ENCODE peak calls at places on chromosomes 7 and 10, in five cellular contexts. One of them, this sample, is unnamed. For H3K4me1 and H3K36me3, the result is how much of the 10 kb centered on the place peaks cover.

GRCh38 chr7:114649689-114650088 is 235.1 kb downstream of the FOXP2 start:
- DNase-seq in astrocyte: no peak
- DNase-seq in pancreas: no peak
- DNase-seq in GM12878: no peak
- DNase-seq in cardiac muscle cell: no peak
- DNase-seq in this sample: no peak

GRCh38 chr10:34707656-34708055 is 107.4 kb downstream of the PARD3 start:
- DNase-seq in cardiac muscle cell: no peak
- DNase-seq in astrocyte: no peak
- DNase-seq in GM12878: no peak
- DNase-seq in pancreas: no peak
- DNase-seq in this sample: no peak

GRCh38 chr10:92750788-92751533 is 61.2 kb downstream of the HHEX start:
- DNase-seq in astrocyte: no peak
- DNase-seq in pancreas: no peak
- DNase-seq in cardiac muscle cell: no peak
- DNase-seq in GM12878: no peak
- DNase-seq in this sample: no peak

GRCh38 chr7:143393267-143394041 is 12.3 kb downstream of the ZYX start:
- DNase-seq in cardiac muscle cell: no peak
- DNase-seq in astrocyte: no peak
- DNase-seq in GM12878: no peak
- DNase-seq in pancreas: peak
- DNase-seq in this sample: peak

GRCh38 chr7:15829689-15830088 is 143.2 kb upstream of the MEOX2 start:
- DNase-seq in astrocyte: no peak
- DNase-seq in pancreas: no peak
- DNase-seq in cardiac muscle cell: no peak
- DNase-seq in GM12878: no peak
- DNase-seq in this sample: no peak

GRCh38 chr10:87760195-87760905 is 57.7 kb downstream of the ATAD1 start:
- DNase-seq in pancreas: no peak
- DNase-seq in cardiac muscle cell: no peak
- DNase-seq in astrocyte: no peak
- DNase-seq in GM12878: no peak
- DNase-seq in this sample: no peak

GRCh38 chr10:24821986-24822385 is 98.3 kb upstream of the ARHGAP21 start:
- DNase-seq in astrocyte: peak
- DNase-seq in GM12878: no peak
- DNase-seq in pancreas: no peak
- DNase-seq in cardiac muscle cell: no peak
- DNase-seq in this sample: no peak

GRCh38 chr7:134705716-134706115 is 59.1 kb downstream of the BPGM start:
- DNase-seq in cardiac muscle cell: no peak
- DNase-seq in GM12878: no peak
- DNase-seq in pancreas: no peak
- DNase-seq in astrocyte: no peak
- DNase-seq in this sample: no peak

GRCh38 chr10:33117816-33118215 is 159.8 kb upstream of the ITGB1 start:
- DNase-seq in astrocyte: no peak
- DNase-seq in cardiac muscle cell: no peak
- DNase-seq in pancreas: no peak
- DNase-seq in GM12878: no peak
- DNase-seq in this sample: no peak

GRCh38 chr10:76329891-76330575 is 898.6 kb downstream of the LRMDA start:
- DNase-seq in cardiac muscle cell: no peak
- DNase-seq in GM12878: no peak
- DNase-seq in pancreas: no peak
- DNase-seq in astrocyte: peak
- DNase-seq in this sample: no peak

GRCh38 chr10:69056536-69057260 is 31.2 kb upstream of the SRGN start:
- DNase-seq in astrocyte: no peak
- DNase-seq in pancreas: no peak
- DNase-seq in GM12878: no peak
- DNase-seq in cardiac muscle cell: no peak
- DNase-seq in this sample: no peak

GRCh38 chr10:69056129-69056528 is 31.8 kb upstream of the SRGN start:
- DNase-seq in astrocyte: no peak
- DNase-seq in cardiac muscle cell: no peak
- DNase-seq in pancreas: no peak
- DNase-seq in GM12878: no peak
- DNase-seq in this sample: no peak

GRCh38 chr10:69055241-69055640 is 32.7 kb upstream of the SRGN start:
- DNase-seq in astrocyte: no peak
- DNase-seq in pancreas: no peak
- DNase-seq in GM12878: no peak
- DNase-seq in cardiac muscle cell: no peak
- DNase-seq in this sample: no peak

GRCh38 chr10:69057951-69058297 is 30.0 kb upstream of the SRGN start:
- DNase-seq in pancreas: no peak
- DNase-seq in GM12878: no peak
- DNase-seq in astrocyte: peak
- DNase-seq in cardiac muscle cell: no peak
- DNase-seq in this sample: no peak

GRCh38 chr10:69057261-69057950 is 30.5 kb upstream of the SRGN start:
- DNase-seq in GM12878: no peak
- DNase-seq in cardiac muscle cell: no peak
- DNase-seq in pancreas: peak
- DNase-seq in astrocyte: no peak
- DNase-seq in this sample: peak
- H3K27ac ChIP-seq in GM12878: peak
- H3K27ac ChIP-seq in cardiac muscle cell: no peak
- H3K27ac ChIP-seq in pancreas: peak
- H3K27ac ChIP-seq in astrocyte: no peak
- H3K27ac ChIP-seq in this sample: no peak

GRCh38 chr10:6179078-6179477 is 23.7 kb upstream of the PFKFB3 start:
- DNase-seq in astrocyte: no peak
- DNase-seq in GM12878: no peak
- DNase-seq in pancreas: no peak
- DNase-seq in cardiac muscle cell: no peak
- DNase-seq in this sample: no peak

GRCh38 chr10:6178581-6178980 is 24.2 kb upstream of the PFKFB3 start:
- DNase-seq in pancreas: no peak
- DNase-seq in cardiac muscle cell: no peak
- DNase-seq in astrocyte: no peak
- DNase-seq in GM12878: no peak
- DNase-seq in this sample: no peak

GRCh38 chr10:6176691-6177231 is 26.0 kb upstream of the PFKFB3 start:
- DNase-seq in GM12878: no peak
- DNase-seq in cardiac muscle cell: no peak
- DNase-seq in pancreas: no peak
- DNase-seq in astrocyte: no peak
- DNase-seq in this sample: no peak

GRCh38 chr10:6175329-6176055 is 27.2 kb upstream of the PFKFB3 start:
- DNase-seq in pancreas: no peak
- DNase-seq in GM12878: no peak
- DNase-seq in astrocyte: no peak
- DNase-seq in cardiac muscle cell: no peak
- DNase-seq in this sample: no peak

GRCh38 chr10:6177880-6178281 is 24.9 kb upstream of the PFKFB3 start:
- DNase-seq in astrocyte: no peak
- DNase-seq in GM12878: no peak
- DNase-seq in pancreas: no peak
- DNase-seq in cardiac muscle cell: no peak
- DNase-seq in this sample: no peak
- H3K4me1 ChIP-seq in astrocyte: under half
- H3K4me1 ChIP-seq in GM12878: under half
- H3K4me1 ChIP-seq in pancreas: under half
- H3K4me1 ChIP-seq in cardiac muscle cell: under half
- H3K4me1 ChIP-seq in this sample: under half

DNA sequence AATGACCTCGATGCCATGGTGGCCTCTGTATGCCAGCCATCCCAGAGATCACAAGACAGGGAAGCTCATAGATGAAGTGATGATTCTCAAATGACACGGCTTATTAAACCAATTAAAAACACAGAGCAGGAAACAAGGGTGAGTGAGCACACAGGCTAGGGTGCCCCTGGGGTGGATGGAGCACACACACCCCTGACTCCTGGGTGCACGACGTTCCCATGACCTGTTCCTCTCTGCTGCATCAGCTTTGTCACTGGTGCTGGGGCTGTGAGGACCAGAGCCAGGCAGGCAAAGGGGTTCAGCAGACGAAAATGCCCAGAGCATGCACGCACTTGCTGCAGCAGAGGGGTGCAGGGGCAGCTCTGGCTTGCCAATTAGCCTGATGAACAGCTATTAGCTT is 86.5 kb upstream of the LRRC4 start:
- DNase-seq in cardiac muscle cell: no peak
- DNase-seq in astrocyte: no peak
- DNase-seq in GM12878: no peak
- DNase-seq in pancreas: no peak
- DNase-seq in this sample: no peak
- H3K36me3 ChIP-seq in cardiac muscle cell: under half
- H3K36me3 ChIP-seq in astrocyte: under half
- H3K36me3 ChIP-seq in GM12878: under half
- H3K36me3 ChIP-seq in pancreas: under half
- H3K36me3 ChIP-seq in this sample: under half

DNA sequence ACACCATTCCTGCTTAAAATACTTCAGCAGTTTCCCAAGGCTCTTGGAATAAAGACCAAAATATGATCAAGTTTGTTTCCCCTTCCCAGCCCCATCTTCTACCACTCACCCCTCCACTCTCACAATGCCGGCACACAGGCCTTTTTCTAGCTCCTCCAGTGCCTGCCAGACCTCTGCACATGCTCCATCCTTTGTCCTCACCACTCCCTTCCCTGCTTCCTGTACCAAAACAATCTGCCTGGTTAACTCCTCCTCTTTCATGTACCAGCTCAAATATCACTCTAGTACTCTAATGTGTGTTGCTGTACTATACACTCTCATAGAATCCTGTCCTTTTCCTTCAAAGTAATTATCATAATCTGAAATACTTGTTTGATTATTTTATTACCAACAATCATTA is 19.4 kb downstream of the SCRN1 start:
- DNase-seq in cardiac muscle cell: no peak
- DNase-seq in GM12878: no peak
- DNase-seq in pancreas: no peak
- DNase-seq in astrocyte: no peak
- DNase-seq in this sample: no peak
- H3K27ac ChIP-seq in cardiac muscle cell: no peak
- H3K27ac ChIP-seq in GM12878: no peak
- H3K27ac ChIP-seq in pancreas: no peak
- H3K27ac ChIP-seq in astrocyte: no peak
- H3K27ac ChIP-seq in this sample: peak

GRCh38 chr7:28029036-28029435 is 151.6 kb downstream of the JAZF1 start:
- DNase-seq in cardiac muscle cell: no peak
- DNase-seq in GM12878: no peak
- DNase-seq in pancreas: no peak
- DNase-seq in astrocyte: peak
- DNase-seq in this sample: no peak

GRCh38 chr7:28024786-28025334 is 155.7 kb downstream of the JAZF1 start:
- DNase-seq in astrocyte: no peak
- DNase-seq in pancreas: no peak
- DNase-seq in GM12878: no peak
- DNase-seq in cardiac muscle cell: no peak
- DNase-seq in this sample: no peak

GRCh38 chr7:28032738-28033380 is 147.7 kb downstream of the JAZF1 start:
- DNase-seq in cardiac muscle cell: no peak
- DNase-seq in astrocyte: no peak
- DNase-seq in GM12878: no peak
- DNase-seq in pancreas: no peak
- DNase-seq in this sample: peak

GRCh38 chr7:28033386-28033785 is 147.2 kb downstream of the JAZF1 start:
- DNase-seq in GM12878: no peak
- DNase-seq in astrocyte: no peak
- DNase-seq in pancreas: no peak
- DNase-seq in cardiac muscle cell: no peak
- DNase-seq in this sample: no peak

DNA sequence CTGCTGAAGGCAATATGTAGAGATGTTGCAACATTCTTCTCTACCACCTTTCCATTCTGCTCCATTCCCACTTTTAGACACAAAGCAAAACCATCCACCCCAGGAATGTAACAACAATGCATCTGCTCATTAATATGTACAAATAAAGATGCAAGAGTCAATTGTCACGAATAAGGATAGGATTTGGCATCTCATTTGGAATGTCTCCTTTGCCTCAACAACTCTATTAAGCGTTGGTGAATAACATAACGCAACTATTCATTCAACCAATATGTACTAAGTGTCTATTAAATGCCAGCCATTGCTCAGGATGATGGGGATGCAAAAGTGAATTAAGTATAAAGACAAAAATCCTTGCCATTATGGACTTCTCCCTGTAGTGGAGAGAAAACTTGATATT is 152.1 kb downstream of the JAZF1 start:
- DNase-seq in pancreas: no peak
- DNase-seq in astrocyte: no peak
- DNase-seq in cardiac muscle cell: no peak
- DNase-seq in GM12878: no peak
- DNase-seq in this sample: no peak
- H3K4me1 ChIP-seq in pancreas: under half
- H3K4me1 ChIP-seq in astrocyte: under half
- H3K4me1 ChIP-seq in cardiac muscle cell: under half
- H3K4me1 ChIP-seq in GM12878: under half
- H3K4me1 ChIP-seq in this sample: under half

GRCh38 chr7:2219606-2220005 is 13.1 kb downstream of the MAD1L1 start:
- DNase-seq in astrocyte: no peak
- DNase-seq in GM12878: no peak
- DNase-seq in pancreas: no peak
- DNase-seq in cardiac muscle cell: no peak
- DNase-seq in this sample: no peak

GRCh38 chr7:2218444-2218785 is 14.3 kb downstream of the MAD1L1 start:
- DNase-seq in astrocyte: no peak
- DNase-seq in cardiac muscle cell: no peak
- DNase-seq in pancreas: no peak
- DNase-seq in GM12878: no peak
- DNase-seq in this sample: no peak

GRCh38 chr7:2217716-2218443 is 14.9 kb downstream of the MAD1L1 start:
- DNase-seq in cardiac muscle cell: no peak
- DNase-seq in pancreas: no peak
- DNase-seq in GM12878: no peak
- DNase-seq in astrocyte: no peak
- DNase-seq in this sample: no peak

GRCh38 chr7:2220030-2220429 is 12.7 kb downstream of the MAD1L1 start:
- DNase-seq in pancreas: no peak
- DNase-seq in GM12878: no peak
- DNase-seq in astrocyte: no peak
- DNase-seq in cardiac muscle cell: no peak
- DNase-seq in this sample: no peak

DNA sequence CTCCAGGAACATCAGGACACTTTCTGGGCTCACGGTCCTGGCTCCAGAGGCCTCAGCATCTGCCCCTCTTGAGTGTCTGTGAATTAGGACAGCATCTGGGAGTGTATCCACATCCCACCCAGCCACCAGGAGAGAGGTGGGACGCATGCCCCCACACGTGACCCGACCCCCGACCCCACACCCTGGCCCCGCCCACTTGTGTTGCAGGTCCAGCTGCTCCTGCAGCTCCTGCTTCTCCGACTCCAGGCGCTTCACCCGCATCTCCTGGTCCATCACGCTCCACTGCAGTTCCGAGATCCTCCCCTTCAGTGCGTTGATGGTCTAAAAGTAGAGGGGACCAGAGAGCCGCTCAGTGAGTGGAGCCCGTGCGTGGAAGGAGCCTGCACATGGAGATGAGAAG is 13.6 kb downstream of the MAD1L1 start:
- DNase-seq in cardiac muscle cell: no peak
- DNase-seq in pancreas: no peak
- DNase-seq in GM12878: no peak
- DNase-seq in astrocyte: no peak
- DNase-seq in this sample: no peak
- H3K36me3 ChIP-seq in cardiac muscle cell: under half
- H3K36me3 ChIP-seq in pancreas: under half
- H3K36me3 ChIP-seq in GM12878: half or more
- H3K36me3 ChIP-seq in astrocyte: under half
- H3K36me3 ChIP-seq in this sample: half or more